ENCODE peak calls at places on chromosomes 16 and 17, in nine cellular contexts. One of them, this sample, is unnamed.

GRCh38 chr16:2178321-2179106 is 17.9 kb downstream of the CASKIN1 start:
- DNase-seq in stimulated activated CD4-positive, alpha-beta T cell treated with anti-CD3 and anti-CD28 coated beads, Interleukin-12 subunit alpha, Interleukin-12 subunit beta, amount 100 ng/mL, for 48 hours: peak
- DNase-seq in GM03348: peak
- DNase-seq in Caco-2: no peak
- DNase-seq in fibroblast of the conjunctiva: no peak
- DNase-seq in T-helper 9 cell: peak
- DNase-seq in stimulated activated CD8-positive, alpha-beta memory T cell treated with anti-CD3 and anti-CD28 coated beads, Interleukin-7, amount 100 ng/mL, for 1 hour: no peak
- DNase-seq in H7: peak
- DNase-seq in frontal cortex: no peak
- DNase-seq in this sample: peak

GRCh38 chr17:82841921-82842596 is 2.2 kb upstream of the ZNF750 start:
- DNase-seq in stimulated activated CD4-positive, alpha-beta T cell treated with anti-CD3 and anti-CD28 coated beads, Interleukin-12 subunit alpha, Interleukin-12 subunit beta, amount 100 ng/mL, for 48 hours: no peak
- DNase-seq in GM03348: no peak
- DNase-seq in Caco-2: no peak
- DNase-seq in fibroblast of the conjunctiva: no peak
- DNase-seq in T-helper 9 cell: no peak
- DNase-seq in stimulated activated CD8-positive, alpha-beta memory T cell treated with anti-CD3 and anti-CD28 coated beads, Interleukin-7, amount 100 ng/mL, for 1 hour: no peak
- DNase-seq in H7: no peak
- DNase-seq in frontal cortex: no peak
- DNase-seq in this sample: no peak

GRCh38 chr16:16143038-16143763 is 80.1 kb downstream of the ABCC6 start:
- DNase-seq in stimulated activated CD4-positive, alpha-beta T cell treated with anti-CD3 and anti-CD28 coated beads, Interleukin-12 subunit alpha, Interleukin-12 subunit beta, amount 100 ng/mL, for 48 hours: no peak
- DNase-seq in GM03348: peak
- DNase-seq in Caco-2: no peak
- DNase-seq in fibroblast of the conjunctiva: no peak
- DNase-seq in T-helper 9 cell: no peak
- DNase-seq in stimulated activated CD8-positive, alpha-beta memory T cell treated with anti-CD3 and anti-CD28 coated beads, Interleukin-7, amount 100 ng/mL, for 1 hour: no peak
- DNase-seq in H7: peak
- DNase-seq in frontal cortex: no peak
- DNase-seq in this sample: peak

GRCh38 chr17:80986816-80987480 is 4.7 kb upstream of the CHMP6 start:
- DNase-seq in stimulated activated CD4-positive, alpha-beta T cell treated with anti-CD3 and anti-CD28 coated beads, Interleukin-12 subunit alpha, Interleukin-12 subunit beta, amount 100 ng/mL, for 48 hours: no peak
- DNase-seq in GM03348: no peak
- DNase-seq in Caco-2: no peak
- DNase-seq in fibroblast of the conjunctiva: no peak
- DNase-seq in T-helper 9 cell: no peak
- DNase-seq in stimulated activated CD8-positive, alpha-beta memory T cell treated with anti-CD3 and anti-CD28 coated beads, Interleukin-7, amount 100 ng/mL, for 1 hour: no peak
- DNase-seq in H7: peak
- DNase-seq in frontal cortex: no peak
- DNase-seq in this sample: no peak

GRCh38 chr16:2784536-2785100 is 2.7 kb downstream of the PRSS33 start:
- DNase-seq in stimulated activated CD4-positive, alpha-beta T cell treated with anti-CD3 and anti-CD28 coated beads, Interleukin-12 subunit alpha, Interleukin-12 subunit beta, amount 100 ng/mL, for 48 hours: no peak
- DNase-seq in GM03348: no peak
- DNase-seq in Caco-2: no peak
- DNase-seq in fibroblast of the conjunctiva: no peak
- DNase-seq in T-helper 9 cell: no peak
- DNase-seq in stimulated activated CD8-positive, alpha-beta memory T cell treated with anti-CD3 and anti-CD28 coated beads, Interleukin-7, amount 100 ng/mL, for 1 hour: no peak
- DNase-seq in H7: peak
- DNase-seq in frontal cortex: no peak
- DNase-seq in this sample: no peak

GRCh38 chr17:76267051-76267576 is 2.0 kb downstream of the UBALD2 start:
- DNase-seq in stimulated activated CD4-positive, alpha-beta T cell treated with anti-CD3 and anti-CD28 coated beads, Interleukin-12 subunit alpha, Interleukin-12 subunit beta, amount 100 ng/mL, for 48 hours: no peak
- DNase-seq in GM03348: peak
- DNase-seq in Caco-2: no peak
- DNase-seq in fibroblast of the conjunctiva: no peak
- DNase-seq in T-helper 9 cell: no peak
- DNase-seq in stimulated activated CD8-positive, alpha-beta memory T cell treated with anti-CD3 and anti-CD28 coated beads, Interleukin-7, amount 100 ng/mL, for 1 hour: no peak
- DNase-seq in H7: peak
- DNase-seq in frontal cortex: no peak
- DNase-seq in this sample: no peak

GRCh38 chr17:50221500-50222480 is 20.4 kb upstream of the COL1A1 start:
- DNase-seq in stimulated activated CD4-positive, alpha-beta T cell treated with anti-CD3 and anti-CD28 coated beads, Interleukin-12 subunit alpha, Interleukin-12 subunit beta, amount 100 ng/mL, for 48 hours: no peak
- DNase-seq in GM03348: peak
- DNase-seq in Caco-2: peak
- DNase-seq in fibroblast of the conjunctiva: no peak
- DNase-seq in T-helper 9 cell: no peak
- DNase-seq in stimulated activated CD8-positive, alpha-beta memory T cell treated with anti-CD3 and anti-CD28 coated beads, Interleukin-7, amount 100 ng/mL, for 1 hour: no peak
- DNase-seq in H7: peak
- DNase-seq in frontal cortex: no peak
- DNase-seq in this sample: no peak

GRCh38 chr17:56173958-56174357 is 20.7 kb downstream of the ANKFN1 start:
- DNase-seq in stimulated activated CD4-positive, alpha-beta T cell treated with anti-CD3 and anti-CD28 coated beads, Interleukin-12 subunit alpha, Interleukin-12 subunit beta, amount 100 ng/mL, for 48 hours: no peak
- DNase-seq in GM03348: peak
- DNase-seq in Caco-2: peak
- DNase-seq in fibroblast of the conjunctiva: no peak
- DNase-seq in T-helper 9 cell: no peak
- DNase-seq in stimulated activated CD8-positive, alpha-beta memory T cell treated with anti-CD3 and anti-CD28 coated beads, Interleukin-7, amount 100 ng/mL, for 1 hour: no peak
- DNase-seq in H7: no peak
- DNase-seq in frontal cortex: no peak
- DNase-seq in this sample: no peak

GRCh38 chr16:19645557-19645981 is 72.5 kb downstream of the KNOP1 start:
- DNase-seq in stimulated activated CD4-positive, alpha-beta T cell treated with anti-CD3 and anti-CD28 coated beads, Interleukin-12 subunit alpha, Interleukin-12 subunit beta, amount 100 ng/mL, for 48 hours: no peak
- DNase-seq in GM03348: no peak
- DNase-seq in Caco-2: no peak
- DNase-seq in fibroblast of the conjunctiva: peak
- DNase-seq in T-helper 9 cell: no peak
- DNase-seq in stimulated activated CD8-positive, alpha-beta memory T cell treated with anti-CD3 and anti-CD28 coated beads, Interleukin-7, amount 100 ng/mL, for 1 hour: no peak
- DNase-seq in H7: peak
- DNase-seq in frontal cortex: no peak
- DNase-seq in this sample: no peak

GRCh38 chr17:32269377-32269776 is 3.7 kb downstream of the RHBDL3 start:
- DNase-seq in stimulated activated CD4-positive, alpha-beta T cell treated with anti-CD3 and anti-CD28 coated beads, Interleukin-12 subunit alpha, Interleukin-12 subunit beta, amount 100 ng/mL, for 48 hours: no peak
- DNase-seq in GM03348: peak
- DNase-seq in Caco-2: no peak
- DNase-seq in fibroblast of the conjunctiva: no peak
- DNase-seq in T-helper 9 cell: no peak
- DNase-seq in stimulated activated CD8-positive, alpha-beta memory T cell treated with anti-CD3 and anti-CD28 coated beads, Interleukin-7, amount 100 ng/mL, for 1 hour: no peak
- DNase-seq in H7: peak
- DNase-seq in frontal cortex: peak
- DNase-seq in this sample: no peak

GRCh38 chr17:7063518-7064094 is 16.4 kb downstream of the CLEC10A start:
- DNase-seq in stimulated activated CD4-positive, alpha-beta T cell treated with anti-CD3 and anti-CD28 coated beads, Interleukin-12 subunit alpha, Interleukin-12 subunit beta, amount 100 ng/mL, for 48 hours: no peak
- DNase-seq in GM03348: no peak
- DNase-seq in Caco-2: no peak
- DNase-seq in fibroblast of the conjunctiva: no peak
- DNase-seq in T-helper 9 cell: no peak
- DNase-seq in stimulated activated CD8-positive, alpha-beta memory T cell treated with anti-CD3 and anti-CD28 coated beads, Interleukin-7, amount 100 ng/mL, for 1 hour: no peak
- DNase-seq in H7: no peak
- DNase-seq in frontal cortex: no peak
- DNase-seq in this sample: no peak

GRCh38 chr16:57868913-57869520 is 66.7 kb upstream of the KIFC3 start:
- DNase-seq in stimulated activated CD4-positive, alpha-beta T cell treated with anti-CD3 and anti-CD28 coated beads, Interleukin-12 subunit alpha, Interleukin-12 subunit beta, amount 100 ng/mL, for 48 hours: no peak
- DNase-seq in GM03348: no peak
- DNase-seq in Caco-2: no peak
- DNase-seq in fibroblast of the conjunctiva: no peak
- DNase-seq in T-helper 9 cell: no peak
- DNase-seq in stimulated activated CD8-positive, alpha-beta memory T cell treated with anti-CD3 and anti-CD28 coated beads, Interleukin-7, amount 100 ng/mL, for 1 hour: no peak
- DNase-seq in H7: no peak
- DNase-seq in frontal cortex: no peak
- DNase-seq in this sample: no peak

GRCh38 chr16:88589441-88589840 is 19.2 kb downstream of the ZC3H18 start:
- DNase-seq in stimulated activated CD4-positive, alpha-beta T cell treated with anti-CD3 and anti-CD28 coated beads, Interleukin-12 subunit alpha, Interleukin-12 subunit beta, amount 100 ng/mL, for 48 hours: no peak
- DNase-seq in GM03348: no peak
- DNase-seq in Caco-2: no peak
- DNase-seq in fibroblast of the conjunctiva: no peak
- DNase-seq in T-helper 9 cell: no peak
- DNase-seq in stimulated activated CD8-positive, alpha-beta memory T cell treated with anti-CD3 and anti-CD28 coated beads, Interleukin-7, amount 100 ng/mL, for 1 hour: no peak
- DNase-seq in H7: no peak
- DNase-seq in frontal cortex: no peak
- DNase-seq in this sample: no peak

GRCh38 chr17:27541326-27542023 is 85.2 kb downstream of the KSR1 start:
- DNase-seq in stimulated activated CD4-positive, alpha-beta T cell treated with anti-CD3 and anti-CD28 coated beads, Interleukin-12 subunit alpha, Interleukin-12 subunit beta, amount 100 ng/mL, for 48 hours: no peak
- DNase-seq in GM03348: no peak
- DNase-seq in Caco-2: no peak
- DNase-seq in fibroblast of the conjunctiva: no peak
- DNase-seq in T-helper 9 cell: no peak
- DNase-seq in stimulated activated CD8-positive, alpha-beta memory T cell treated with anti-CD3 and anti-CD28 coated beads, Interleukin-7, amount 100 ng/mL, for 1 hour: no peak
- DNase-seq in H7: no peak
- DNase-seq in frontal cortex: no peak
- DNase-seq in this sample: no peak

This sample was measured in iPS-NIHi11.